ENCODE peak calls at places on chromosomes 11 and 22, in four cellular contexts. Y, G, M and H are unnamed samples. For H3K4me1, the result is how much of the 10 kb centered on the place peaks cover.

GRCh38 chr11:32121012-32121411 is 30.1 kb downstream of the RCN1 start:
- DNase-seq in M (no peak), G (no peak), Y (no peak), H (no peak)

GRCh38 chr11:61728940-61729219 is 23.6 kb upstream of the MYRF start:
- DNase-seq in G (peak), Y (no peak), M (no peak), H (no peak)

GRCh38 chr11:324131-324530 is 3.5 kb upstream of the IFITM3 start:
- DNase-seq in G (no peak), Y (no peak), M (peak), H (no peak)

GRCh38 chr11:59413646-59414045 is 12.6 kb downstream of the OR5A2 start:
- DNase-seq in M (no peak), G (no peak), Y (no peak), H (no peak)

GRCh38 chr11:43401252-43401651 is 42.5 kb downstream of the TTC17 start:
- DNase-seq in Y (no peak), M (no peak), G (no peak), H (no peak)

GRCh38 chr11:33643167-33643817 is 57.3 kb downstream of the C11orf91 start:
- DNase-seq in M (no peak), G (no peak), Y (no peak), H (no peak)

GRCh38 chr11:35796542-35796941 is 134.0 kb downstream of the TRIM44 start:
- DNase-seq in M (no peak), G (peak), Y (no peak), H (peak)

GRCh38 chr11:74726547-74727182 is 4.6 kb downstream of the CHRDL2 start:
- DNase-seq in M (peak), G (peak), Y (peak), H (peak)

GRCh38 chr11:131664246-131664645 is 293.8 kb downstream of the NTM start:
- DNase-seq in M (no peak), Y (no peak), G (no peak), H (no peak)

GRCh38 chr11:45331839-45332485 is 45.8 kb upstream of the SYT13 start:
- DNase-seq in Y (no peak), G (no peak), M (no peak), H (no peak)

GRCh38 chr22:43389227-43389836 is 22.5 kb upstream of the MPPED1 start:
- DNase-seq in G (no peak), Y (no peak), M (no peak), H (no peak)

GRCh38 chr11:62556872-62557631 is 10.4 kb upstream of the AHNAK start:
- DNase-seq in M (no peak), G (peak), Y (no peak), H (peak)

GRCh38 chr11:85165819-85166218 is 461.3 kb downstream of the DLG2 start:
- DNase-seq in Y (no peak), M (no peak), G (no peak), H (no peak)

GRCh38 chr11:122633219-122633829 is 22.2 kb upstream of the UBASH3B start:
- DNase-seq in M (no peak), G (peak), Y (peak), H (peak)

GRCh38 chr22:49862408-49862776 is 8.7 kb downstream of the ZBED4 start:
- DNase-seq in G (no peak), Y (no peak), M (no peak), H (no peak)

GRCh38 chr22:49861642-49862407 is 8.2 kb downstream of the ZBED4 start:
- DNase-seq in M (no peak), Y (no peak), G (no peak), H (no peak)

GRCh38 chr22:49866134-49866533 is 12.5 kb downstream of the ZBED4 start:
- DNase-seq in G (no peak), Y (no peak), M (no peak), H (no peak)

GRCh38 chr22:49865156-49865555 is 11.5 kb downstream of the ZBED4 start:
- DNase-seq in M (no peak), Y (no peak), G (no peak), H (no peak)

DNA sequence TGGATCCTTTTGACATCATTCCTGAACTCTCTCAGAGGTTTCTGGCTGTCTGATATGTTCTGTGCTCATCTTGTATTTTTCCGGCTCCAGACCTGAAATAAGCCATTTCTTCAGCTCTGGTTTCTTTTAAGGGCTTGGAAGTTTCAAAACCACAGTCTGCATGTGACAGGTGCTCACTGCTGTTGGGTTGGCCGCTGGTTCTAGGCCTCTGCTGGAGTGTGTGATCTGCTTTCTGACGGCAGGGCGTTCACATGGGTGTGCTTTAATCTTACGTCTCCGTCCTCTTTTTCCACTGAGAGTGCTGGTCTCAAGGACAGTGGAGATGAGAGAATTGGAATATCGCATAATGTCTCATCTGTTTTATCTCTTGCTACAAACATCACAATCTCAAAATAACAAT is 10.3 kb downstream of the ZBED4 start:
- DNase-seq in M (no peak), Y (no peak), G (no peak), H (no peak)
- H3K4me1 ChIP-seq in M (under half), Y (under half), G (under half), H (under half)

GRCh38 chr11:63635762-63636465 is 21.7 kb upstream of the PLAAT3 start:
- DNase-seq in G (peak), Y (peak), M (peak), H (peak)
- H4K5ac ChIP-seq in G (no peak), Y (peak), M (peak), H (no peak)

GRCh38 chr11:67272327-67273259 is 6.3 kb downstream of the GRK2 start:
- DNase-seq in G (no peak), Y (no peak), M (no peak), H (no peak)
- H3K4ac ChIP-seq in G (peak), Y (no peak), M (no peak), H (no peak)

GRCh38 chr11:13310443-13310842 is 32.9 kb downstream of the BMAL1 start:
- DNase-seq in M (no peak), G (no peak), Y (no peak), H (no peak)
- H3K4me1 ChIP-seq in M (under half), G (under half), Y (under half), H (under half)

GRCh38 chr22:22767876-22768602 is 119.6 kb upstream of the IGLL5 start:
- DNase-seq in M (no peak), Y (peak), G (no peak), H (peak)
- H4K5ac ChIP-seq in M (no peak), Y (no peak), G (no peak), H (no peak)

DNA sequence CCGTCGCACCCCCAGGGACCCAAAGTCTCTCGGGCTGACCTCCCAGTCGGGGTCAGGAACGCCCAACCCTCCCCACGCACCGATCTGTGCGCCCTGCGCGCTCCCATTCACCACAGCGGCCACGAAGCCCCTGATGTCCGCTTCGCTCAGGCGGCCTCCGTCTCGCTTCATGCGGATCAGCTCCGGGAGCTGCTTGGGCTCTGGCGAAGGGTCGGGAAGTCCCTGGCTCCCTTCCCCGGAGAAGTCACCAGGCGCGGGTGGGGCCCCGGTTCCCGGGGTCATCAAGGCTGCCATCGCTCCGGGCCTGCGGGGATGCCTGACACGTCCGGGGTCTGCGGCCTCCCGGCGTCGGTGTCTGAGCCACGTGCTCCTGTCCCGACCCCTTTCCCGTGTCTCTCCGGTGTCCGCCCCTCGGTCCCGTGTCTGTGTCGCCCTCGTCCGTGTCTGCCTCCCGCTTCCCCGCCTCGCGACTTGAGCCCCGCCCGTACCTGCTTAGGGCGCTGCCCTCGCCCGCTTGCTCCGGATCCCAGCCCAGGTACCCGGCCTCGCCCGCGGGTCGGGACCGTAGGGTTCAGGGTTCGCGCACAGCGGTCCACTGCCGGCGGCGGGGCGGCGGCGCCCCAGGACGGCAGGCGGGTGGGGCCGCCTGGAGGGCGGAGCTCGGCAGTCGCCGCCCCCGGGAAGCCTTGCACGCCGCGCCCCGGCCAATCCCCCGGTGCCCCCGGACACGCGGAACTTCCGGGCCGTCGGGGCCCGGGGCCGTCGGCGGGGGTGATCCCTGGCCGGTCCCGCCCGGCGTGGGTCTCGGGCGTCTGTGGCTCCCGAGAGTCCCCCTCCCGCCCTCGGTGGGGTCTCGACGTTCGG is at the start of gene TYMP:
- DNase-seq in G (no peak), Y (no peak), M (peak), H (no peak)
- H3K4ac ChIP-seq in G (peak), Y (no peak), M (no peak), H (no peak)

DNA sequence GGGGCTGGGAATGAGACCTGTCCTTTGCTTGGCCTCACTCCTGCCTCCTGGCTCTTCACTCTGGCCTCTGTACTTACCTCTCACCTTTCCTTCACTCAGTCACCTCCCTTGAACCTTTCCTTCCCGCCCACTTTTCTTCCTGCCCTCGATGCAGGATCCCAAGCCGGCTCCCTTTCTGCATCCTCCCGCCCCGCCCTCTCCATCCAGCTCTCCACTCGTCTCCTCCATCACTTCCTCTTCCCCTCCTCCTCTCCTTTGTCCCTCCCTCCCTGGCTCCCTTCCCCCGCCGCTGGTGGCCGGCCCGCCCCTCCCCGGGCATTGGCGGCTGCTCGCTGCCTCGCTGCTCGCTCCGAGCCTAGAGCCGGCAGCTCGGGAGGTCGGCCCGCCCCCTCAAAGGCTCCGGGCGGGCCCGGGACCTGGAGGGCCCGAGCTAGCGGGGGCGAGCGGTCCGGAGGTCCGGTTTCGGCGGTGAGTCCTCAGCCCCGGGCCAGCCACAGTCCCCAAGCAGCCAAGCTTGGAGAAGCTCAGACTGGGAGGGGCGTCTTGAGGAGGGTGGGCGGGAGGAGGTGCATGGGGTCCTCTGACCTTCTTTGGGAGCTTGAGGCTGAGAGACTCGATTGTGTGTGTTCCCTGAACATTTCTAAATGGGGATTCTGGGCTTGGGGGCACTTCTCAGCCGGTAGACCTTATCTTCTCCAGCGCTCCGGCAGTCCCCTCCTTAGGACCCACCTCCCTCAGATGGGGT is 13.8 kb downstream of the PHLDB1 start:
- DNase-seq in M (peak), Y (peak), G (peak), H (peak)
- H3K4me1 ChIP-seq in M (under half), Y (under half), G (under half), H (under half)

GRCh38 chr22:30396871-30397655 is at the start of gene SEC14L2:
- DNase-seq in Y (peak), M (peak), G (peak), H (peak)

GRCh38 chr22:30392661-30393321 is 4.0 kb upstream of the SEC14L2 start:
- DNase-seq in M (no peak), G (no peak), Y (no peak), H (peak)

GRCh38 chr22:30393885-30394284 is 2.9 kb upstream of the SEC14L2 start:
- DNase-seq in Y (no peak), G (no peak), M (no peak), H (no peak)

GRCh38 chr22:30390974-30391691 is 3.9 kb upstream of the RNF215 start:
- DNase-seq in Y (peak), M (peak), G (peak), H (peak)

DNA sequence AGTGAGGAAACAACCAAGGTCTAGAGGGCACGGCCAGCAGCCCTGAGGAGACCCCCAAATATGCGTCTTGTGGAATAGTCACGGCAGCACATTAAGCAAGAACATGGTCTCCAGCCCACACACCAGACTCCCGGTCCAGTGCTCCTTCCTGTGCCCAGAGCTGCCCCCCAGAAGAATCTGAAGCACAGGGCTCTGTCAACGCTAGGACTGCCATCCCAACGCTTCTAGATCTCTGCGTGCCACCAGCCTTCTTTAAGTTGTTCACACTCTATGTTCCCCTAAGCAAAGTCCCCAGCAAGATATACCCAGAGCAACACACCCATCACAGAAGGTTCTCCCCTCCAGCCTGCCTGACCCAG is 3.5 kb upstream of the SEC14L2 start:
- DNase-seq in M (no peak), G (no peak), Y (no peak), H (no peak)
- H4K5ac ChIP-seq in M (no peak), G (no peak), Y (no peak), H (no peak)

GRCh38 chr11:63872833-63873201 is 33.9 kb downstream of the MARK2 start:
- DNase-seq in M (no peak), G (no peak), Y (no peak), H (no peak)
- H3K4ac ChIP-seq in M (no peak), G (no peak), Y (no peak), H (no peak)

GRCh38 chr11:2782769-2783168 is 83.0 kb upstream of the KCNQ1OT1 start:
- DNase-seq in G (no peak), M (no peak), Y (no peak), H (no peak)
- H3K4me1 ChIP-seq in G (under half), M (under half), Y (under half), H (under half)